ENCODE peak calls at places on chromosomes 2 and 18, in nine cellular contexts. I is epithelial cell of esophagus, X is AG10803, J is tibial artery, H is astrocyte of the spinal cord, D is uterus, L is astrocyte, W is cardiac fibroblast, F is IMR-90. Z is an unnamed sample.

GRCh38 chr2:24077535-24077877 is 1.4 kb upstream of the SF3B6 start:
- DNase-seq in I (no peak), X (no peak), J (no peak), H (peak), D (no peak), L (no peak), W (no peak), F (no peak), Z (no peak)

GRCh38 chr2:220036431-220036830 is 409.0 kb downstream of the SLC4A3 start:
- DNase-seq in I (no peak), X (peak), J (no peak), H (peak), D (no peak), L (no peak), W (no peak), F (no peak), Z (no peak)

GRCh38 chr2:5360081-5360480 is 332.1 kb upstream of the SOX11 start:
- DNase-seq in I (no peak), X (no peak), J (no peak), H (no peak), D (no peak), L (no peak), W (no peak), F (no peak), Z (no peak)

GRCh38 chr2:28635251-28635650 is 116.4 kb upstream of the PPP1CB start:
- DNase-seq in I (no peak), X (no peak), J (peak), H (peak), D (peak), L (peak), W (peak), F (no peak), Z (no peak)

GRCh38 chr18:35073186-35074105 is 32.2 kb downstream of the MAPRE2 start:
- DNase-seq in I (peak), X (peak), J (no peak), H (peak), D (no peak), L (peak), W (peak), F (peak), Z (no peak)

GRCh38 chr18:76545433-76546281 is 50.6 kb upstream of the ZNF516 start:
- DNase-seq in I (peak), X (peak), J (no peak), H (no peak), D (no peak), L (no peak), W (peak), F (no peak), Z (no peak)

GRCh38 chr2:219398721-219399333 is 11.1 kb upstream of the DNPEP start:
- DNase-seq in I (peak), X (no peak), J (no peak), H (no peak), D (no peak), L (no peak), W (no peak), F (peak), Z (no peak)

GRCh38 chr2:17227856-17228255 is 290.4 kb downstream of the RAD51AP2 start:
- DNase-seq in I (no peak), X (no peak), J (no peak), H (no peak), D (no peak), L (no peak), W (no peak), F (no peak), Z (no peak)

GRCh38 chr2:67713376-67713775 is 316.2 kb downstream of the ETAA1 start:
- DNase-seq in I (peak), X (no peak), J (no peak), H (no peak), D (no peak), L (no peak), W (no peak), F (no peak), Z (no peak)

DNA sequence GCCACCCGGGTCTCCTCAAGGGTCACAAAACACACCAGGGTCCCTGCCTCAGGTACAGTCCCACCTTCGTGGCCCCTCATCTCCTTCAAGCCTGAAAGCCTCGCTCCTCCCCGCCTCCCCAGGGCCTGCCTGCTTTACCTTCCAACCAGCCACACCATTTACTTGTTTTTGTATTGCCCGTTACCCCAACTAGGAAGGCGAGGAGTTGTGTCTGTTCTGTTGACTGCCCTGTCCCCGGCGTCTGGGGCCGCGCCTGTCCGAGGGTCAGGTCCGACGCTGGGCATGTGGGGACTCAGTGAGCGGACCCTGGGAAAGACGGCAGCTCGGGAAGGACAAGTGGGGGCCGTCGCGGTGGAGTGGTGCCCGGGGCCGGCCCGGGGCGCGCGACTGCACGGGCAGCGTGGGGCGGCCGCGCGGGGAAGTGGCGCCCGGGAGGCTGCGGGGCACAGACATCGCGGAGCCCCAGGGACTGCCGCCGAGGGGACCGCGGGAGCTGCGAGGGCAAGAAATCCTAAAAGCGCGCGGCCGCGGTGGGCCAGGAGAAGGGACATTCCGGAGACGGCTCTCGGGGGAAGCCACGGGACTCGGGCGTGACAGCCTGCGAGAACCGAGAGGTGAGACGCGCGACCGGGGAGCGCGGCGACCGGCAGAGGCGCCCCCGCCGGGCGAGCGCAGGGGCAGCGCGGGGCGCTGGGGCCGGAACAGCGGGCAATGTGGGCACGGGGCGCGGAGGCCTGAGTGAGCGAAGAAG is 797 bp upstream of the GRHL1 start:
- DNase-seq in I (peak), X (no peak), J (no peak), H (no peak), D (peak), L (no peak), W (no peak), F (no peak), Z (no peak)
- TF ChIP-seq CTCF in I (no peak), X (no peak), J (peak), H (no peak), D (no peak), L (no peak), W (no peak), F (peak), Z (no peak)

GRCh38 chr2:170145675-170146432 is 32.1 kb upstream of the MYO3B start:
- DNase-seq in I (no peak), X (no peak), J (no peak), H (no peak), D (no peak), L (no peak), W (no peak), F (no peak), Z (no peak)

GRCh38 chr2:170144758-170145157 is 33.2 kb upstream of the MYO3B start:
- DNase-seq in I (no peak), X (no peak), J (no peak), H (no peak), D (no peak), L (no peak), W (no peak), F (no peak), Z (no peak)

GRCh38 chr2:170143045-170143717 is 34.8 kb upstream of the MYO3B start:
- DNase-seq in I (no peak), X (no peak), J (no peak), H (no peak), D (no peak), L (no peak), W (peak), F (no peak), Z (no peak)

GRCh38 chr2:170146784-170147183 is 31.2 kb upstream of the MYO3B start:
- DNase-seq in I (no peak), X (no peak), J (no peak), H (no peak), D (no peak), L (no peak), W (no peak), F (no peak), Z (no peak)

GRCh38 chr2:170145191-170145590 is 32.8 kb upstream of the MYO3B start:
- DNase-seq in I (peak), X (no peak), J (no peak), H (no peak), D (no peak), L (no peak), W (no peak), F (no peak), Z (no peak)
- TF ChIP-seq CTCF in I (no peak), X (no peak), J (no peak), H (no peak), D (no peak), L (no peak), W (no peak), F (no peak), Z (no peak)

DNA sequence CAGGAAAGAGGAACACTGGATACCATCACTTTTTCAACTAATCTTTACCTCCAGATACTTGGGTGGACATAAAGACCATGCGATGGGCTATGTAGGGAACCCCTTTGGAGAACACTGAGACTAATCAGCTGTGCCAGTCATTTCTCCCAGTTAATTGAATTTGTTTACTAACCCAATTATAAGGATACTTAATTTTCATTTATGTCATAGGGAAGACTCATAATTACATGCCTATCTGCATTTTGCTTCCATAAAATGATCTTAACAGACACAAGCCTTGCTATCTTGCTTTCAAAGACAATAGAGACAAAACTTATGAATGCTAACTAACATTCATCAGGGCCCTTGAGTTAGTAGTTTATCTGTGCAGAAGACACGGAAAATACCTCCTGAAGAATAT is 68.9 kb upstream of the CAVIN2 start:
- DNase-seq in I (no peak), X (no peak), J (no peak), H (no peak), D (no peak), L (no peak), W (no peak), F (no peak), Z (no peak)
- TF ChIP-seq CTCF in I (no peak), X (no peak), J (no peak), H (no peak), D (no peak), L (no peak), W (no peak), F (no peak), Z (no peak)

DNA sequence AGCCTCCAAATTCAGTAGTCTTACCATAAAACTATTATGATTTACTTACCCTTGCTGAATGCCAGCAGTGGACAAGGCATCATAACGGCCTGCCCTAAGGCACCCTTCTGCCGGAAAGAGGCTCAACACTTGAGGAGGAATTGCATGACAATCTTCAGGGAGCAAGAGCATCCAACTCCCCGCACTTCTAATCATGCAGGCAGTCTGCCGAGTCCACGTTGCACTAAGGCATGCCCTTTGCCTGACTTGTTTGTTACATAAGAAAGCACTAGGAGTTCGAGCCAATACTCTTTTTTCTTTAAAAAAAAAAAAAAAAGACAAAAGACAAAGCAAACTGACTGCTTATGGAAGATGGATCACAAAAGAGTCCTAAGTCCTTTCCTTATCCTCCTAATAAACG is 17.9 kb upstream of the SPTBN1 start:
- DNase-seq in I (no peak), X (peak), J (peak), H (no peak), D (peak), L (no peak), W (peak), F (no peak), Z (no peak)
- TF ChIP-seq CTCF in I (no peak), X (no peak), J (no peak), H (no peak), D (no peak), L (no peak), W (no peak), F (no peak), Z (no peak)

GRCh38 chr2:215920244-215921100 is 92.9 kb downstream of the MREG start:
- DNase-seq in I (peak), X (peak), J (peak), H (peak), D (peak), L (peak), W (peak), F (peak), Z (peak)
- TF ChIP-seq CTCF in I (peak), X (peak), J (peak), H (peak), D (peak), L (peak), W (peak), F (peak), Z (peak)

GRCh38 chr18:50722311-50722710 is 97.5 kb downstream of the MRO start:
- DNase-seq in I (no peak), X (no peak), J (no peak), H (no peak), D (no peak), L (no peak), W (no peak), F (no peak), Z (no peak)
- TF ChIP-seq CTCF in I (no peak), X (no peak), J (no peak), H (no peak), D (no peak), L (no peak), W (no peak), F (no peak), Z (no peak)

DNA sequence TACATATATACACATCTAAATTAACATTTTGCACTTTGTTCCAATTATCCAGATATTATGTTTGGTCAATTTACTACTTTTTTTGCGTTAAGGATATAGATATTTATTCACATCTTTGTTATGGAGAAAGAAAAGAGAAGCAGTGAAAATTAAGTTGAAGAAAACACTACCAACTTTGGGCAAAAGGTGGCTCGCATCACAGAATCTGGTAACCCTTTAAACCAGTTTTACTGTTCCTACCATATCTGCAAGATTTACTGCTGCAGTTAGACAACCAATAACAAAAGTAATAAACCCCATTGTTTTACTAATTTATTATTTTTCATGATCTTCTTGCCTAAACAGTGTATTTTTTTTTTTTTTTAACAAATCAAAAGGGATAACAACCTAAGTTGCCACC is 53.6 kb downstream of the SMAD2 start:
- DNase-seq in I (no peak), X (no peak), J (no peak), H (no peak), D (no peak), L (no peak), W (no peak), F (no peak), Z (no peak)
- TF ChIP-seq CTCF in I (no peak), X (no peak), J (no peak), H (no peak), D (no peak), L (no peak), W (no peak), F (no peak), Z (no peak)

GRCh38 chr2:86781363-86781762 is 9.3 kb downstream of the CD8A start:
- DNase-seq in I (no peak), X (no peak), J (no peak), H (no peak), D (no peak), L (no peak), W (no peak), F (no peak), Z (no peak)

GRCh38 chr2:86785456-86785855 is 5.3 kb downstream of the CD8A start:
- DNase-seq in I (no peak), X (no peak), J (no peak), H (no peak), D (no peak), L (no peak), W (no peak), F (no peak), Z (no peak)

GRCh38 chr2:86786001-86786536 is 4.6 kb downstream of the CD8A start:
- DNase-seq in I (no peak), X (no peak), J (no peak), H (no peak), D (no peak), L (no peak), W (no peak), F (no peak), Z (no peak)

GRCh38 chr2:86782748-86783147 is 8.0 kb downstream of the CD8A start:
- DNase-seq in I (no peak), X (no peak), J (no peak), H (no peak), D (no peak), L (no peak), W (no peak), F (no peak), Z (no peak)

GRCh38 chr2:86783615-86784339 is 6.9 kb downstream of the CD8A start:
- DNase-seq in I (no peak), X (no peak), J (no peak), H (no peak), D (no peak), L (no peak), W (no peak), F (no peak), Z (no peak)
- TF ChIP-seq CTCF in I (no peak), X (no peak), J (no peak), H (no peak), D (no peak), L (no peak), W (no peak), F (no peak), Z (no peak)

DNA sequence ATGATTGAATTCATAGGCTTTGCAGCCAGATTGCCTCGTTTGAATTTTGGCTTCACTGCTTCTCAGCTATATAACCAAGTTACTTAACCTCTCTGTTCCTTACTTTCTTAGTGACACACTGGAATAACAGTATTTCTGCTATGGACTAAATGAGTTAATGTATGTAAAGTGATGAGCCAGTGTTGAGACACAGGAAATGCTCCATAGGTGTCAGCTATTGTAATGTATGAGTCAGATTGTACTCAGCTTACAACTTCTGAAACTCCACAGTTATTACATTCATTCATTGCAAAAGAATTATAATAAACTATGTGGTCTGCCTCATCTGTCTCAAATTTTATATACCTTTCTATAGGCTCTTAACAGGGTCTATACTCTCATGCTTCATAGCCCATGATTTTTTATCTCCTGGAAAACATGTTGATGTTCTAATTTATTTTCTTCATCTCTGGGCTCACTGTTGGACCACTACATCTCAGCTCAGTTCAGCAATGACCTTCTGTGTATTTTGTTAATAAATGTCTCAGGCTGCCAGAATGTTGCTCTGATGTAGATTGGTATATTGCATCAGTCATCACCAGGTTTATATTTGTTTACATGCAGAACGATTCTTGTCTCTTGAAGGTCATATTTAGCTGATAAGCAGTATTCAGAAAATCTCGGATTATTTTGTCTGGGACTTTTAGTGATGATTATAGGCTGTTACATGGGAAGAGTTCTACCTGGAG is 76.2 kb downstream of the MAP3K20 start:
- DNase-seq in I (peak), X (peak), J (no peak), H (peak), D (no peak), L (peak), W (no peak), F (peak), Z (peak)
- TF ChIP-seq CTCF in I (no peak), X (no peak), J (no peak), H (no peak), D (no peak), L (no peak), W (no peak), F (no peak), Z (no peak)